ENCODE peak calls at places on chromosomes 7 and 10, in ten cellular contexts. K, D, H, T, Q, R, G, M, S and O are unnamed samples.

GRCh38 chr7:139588632-139589031 is 65.1 kb downstream of the CLEC2L start:
- DNase-seq in K (no peak), D (no peak), H (no peak), T (peak), Q (peak), R (no peak), G (no peak), M (no peak), S (no peak), O (no peak)

GRCh38 chr7:127751723-127752448 is 99.9 kb downstream of the SND1 start:
- DNase-seq in K (no peak), D (no peak), H (no peak), T (peak), Q (peak), R (no peak), G (no peak), M (no peak), S (no peak), O (no peak)

GRCh38 chr7:99599836-99600235 is 1.8 kb downstream of the TMEM225B start:
- DNase-seq in K (no peak), D (no peak), H (no peak), T (no peak), Q (no peak), R (no peak), G (no peak), M (no peak), S (no peak), O (no peak)

GRCh38 chr7:120994512-120995363 is 6.2 kb downstream of the CPED1 start:
- DNase-seq in K (no peak), D (no peak), H (no peak), T (no peak), Q (no peak), R (no peak), G (no peak), M (no peak), S (no peak), O (no peak)

GRCh38 chr10:48931188-48931587 is 8.5 kb downstream of the LRRC18 start:
- DNase-seq in K (no peak), D (no peak), H (no peak), T (no peak), Q (no peak), R (no peak), G (no peak), M (no peak), S (no peak), O (peak)

GRCh38 chr7:48150086-48150485 is 21.2 kb upstream of the ABCA13 start:
- DNase-seq in K (no peak), D (no peak), H (no peak), T (no peak), Q (no peak), R (no peak), G (no peak), M (no peak), S (no peak), O (no peak)

GRCh38 chr10:33421789-33422188 is 87.3 kb upstream of the NRP1 start:
- DNase-seq in K (peak), D (no peak), H (no peak), T (peak), Q (peak), R (no peak), G (no peak), M (peak), S (peak), O (no peak)

GRCh38 chr10:35613597-35614226 is 8.6 kb downstream of the GJD4 start:
- DNase-seq in K (no peak), D (no peak), H (no peak), T (no peak), Q (peak), R (no peak), G (no peak), M (no peak), S (peak), O (no peak)

GRCh38 chr10:115141254-115141653 is 48.1 kb downstream of the ATRNL1 start:
- DNase-seq in K (no peak), D (no peak), H (no peak), T (no peak), Q (no peak), R (no peak), G (no peak), M (no peak), S (peak), O (no peak)